ENCODE peak calls at places on chromosome 5, in ten cellular contexts. One of them, this sample, is unnamed.

GRCh38 chr5:96745844-96746531 is 61.8 kb downstream of the ERAP1 start:
- DNase-seq in RWPE1: no peak
- DNase-seq in CD8-positive, alpha-beta T cell: no peak
- DNase-seq in psoas muscle: no peak
- DNase-seq in cardiac fibroblast: no peak
- DNase-seq in hepatocyte: peak; percentile 23
- DNase-seq in glutamatergic neuron: no peak
- DNase-seq in tibial artery: no peak
- DNase-seq in CD4-positive, alpha-beta T cell: no peak
- DNase-seq in astrocyte of the spinal cord: no peak
- DNase-seq in this sample: no peak

GRCh38 chr5:105213078-105213477 is 1650.5 kb upstream of the NUDT12 start:
- DNase-seq in RWPE1: no peak
- DNase-seq in CD8-positive, alpha-beta T cell: no peak
- DNase-seq in psoas muscle: no peak
- DNase-seq in cardiac fibroblast: no peak
- DNase-seq in hepatocyte: no peak
- DNase-seq in glutamatergic neuron: no peak
- DNase-seq in tibial artery: no peak
- DNase-seq in CD4-positive, alpha-beta T cell: no peak
- DNase-seq in astrocyte of the spinal cord: no peak
- DNase-seq in this sample: no peak

GRCh38 chr5:97085126-97085786 is 57.2 kb downstream of the LIX1 start:
- DNase-seq in RWPE1: no peak
- DNase-seq in CD8-positive, alpha-beta T cell: no peak
- DNase-seq in psoas muscle: no peak
- DNase-seq in cardiac fibroblast: no peak
- DNase-seq in hepatocyte: no peak
- DNase-seq in glutamatergic neuron: no peak
- DNase-seq in tibial artery: no peak
- DNase-seq in CD4-positive, alpha-beta T cell: no peak
- DNase-seq in astrocyte of the spinal cord: no peak
- DNase-seq in this sample: no peak

GRCh38 chr5:15823413-15823812 is 323.4 kb downstream of the FBXL7 start:
- DNase-seq in RWPE1: no peak
- DNase-seq in CD8-positive, alpha-beta T cell: no peak
- DNase-seq in psoas muscle: no peak
- DNase-seq in cardiac fibroblast: no peak
- DNase-seq in hepatocyte: no peak
- DNase-seq in glutamatergic neuron: no peak
- DNase-seq in tibial artery: no peak
- DNase-seq in CD4-positive, alpha-beta T cell: no peak
- DNase-seq in astrocyte of the spinal cord: peak; percentile 45
- DNase-seq in this sample: no peak

GRCh38 chr5:143228597-143229293 is 174.7 kb downstream of the NR3C1 start:
- DNase-seq in RWPE1: no peak
- DNase-seq in CD8-positive, alpha-beta T cell: no peak
- DNase-seq in psoas muscle: no peak
- DNase-seq in cardiac fibroblast: no peak
- DNase-seq in hepatocyte: no peak
- DNase-seq in glutamatergic neuron: no peak
- DNase-seq in tibial artery: no peak
- DNase-seq in CD4-positive, alpha-beta T cell: no peak
- DNase-seq in astrocyte of the spinal cord: no peak
- DNase-seq in this sample: no peak

GRCh38 chr5:167064199-167064811 is 1227.1 kb upstream of the WWC1 start:
- DNase-seq in RWPE1: no peak
- DNase-seq in CD8-positive, alpha-beta T cell: no peak
- DNase-seq in psoas muscle: no peak
- DNase-seq in cardiac fibroblast: no peak
- DNase-seq in hepatocyte: no peak
- DNase-seq in glutamatergic neuron: no peak
- DNase-seq in tibial artery: no peak
- DNase-seq in CD4-positive, alpha-beta T cell: no peak
- DNase-seq in astrocyte of the spinal cord: no peak
- DNase-seq in this sample: no peak

GRCh38 chr5:149238540-149238939 is 33.1 kb upstream of the AFAP1L1 start:
- DNase-seq in RWPE1: no peak
- DNase-seq in CD8-positive, alpha-beta T cell: no peak
- DNase-seq in psoas muscle: no peak
- DNase-seq in cardiac fibroblast: peak; percentile 49
- DNase-seq in hepatocyte: no peak
- DNase-seq in glutamatergic neuron: no peak
- DNase-seq in tibial artery: no peak
- DNase-seq in CD4-positive, alpha-beta T cell: no peak
- DNase-seq in astrocyte of the spinal cord: no peak
- DNase-seq in this sample: no peak

GRCh38 chr5:88602584-88602983 is 280.4 kb downstream of the MEF2C start:
- DNase-seq in RWPE1: no peak
- DNase-seq in CD8-positive, alpha-beta T cell: no peak
- DNase-seq in psoas muscle: no peak
- DNase-seq in cardiac fibroblast: no peak
- DNase-seq in hepatocyte: no peak
- DNase-seq in glutamatergic neuron: no peak
- DNase-seq in tibial artery: no peak
- DNase-seq in CD4-positive, alpha-beta T cell: no peak
- DNase-seq in astrocyte of the spinal cord: no peak
- DNase-seq in this sample: peak; percentile 26

GRCh38 chr5:75710630-75711029 is 6.6 kb downstream of the POC5 start:
- DNase-seq in RWPE1: no peak
- DNase-seq in CD8-positive, alpha-beta T cell: no peak
- DNase-seq in psoas muscle: no peak
- DNase-seq in cardiac fibroblast: no peak
- DNase-seq in hepatocyte: no peak
- DNase-seq in glutamatergic neuron: no peak
- DNase-seq in tibial artery: no peak
- DNase-seq in CD4-positive, alpha-beta T cell: no peak
- DNase-seq in astrocyte of the spinal cord: no peak
- DNase-seq in this sample: no peak

GRCh38 chr5:96893342-96893741 is 17.0 kb downstream of the ERAP2 start:
- DNase-seq in RWPE1: peak; percentile 11
- DNase-seq in CD8-positive, alpha-beta T cell: no peak
- DNase-seq in psoas muscle: no peak
- DNase-seq in cardiac fibroblast: peak; percentile 80
- DNase-seq in hepatocyte: peak; percentile 23
- DNase-seq in glutamatergic neuron: no peak
- DNase-seq in tibial artery: no peak
- DNase-seq in CD4-positive, alpha-beta T cell: no peak
- DNase-seq in astrocyte of the spinal cord: peak; percentile 87
- DNase-seq in this sample: peak; percentile 23

GRCh38 chr5:94440015-94440414 is 178.4 kb downstream of the KIAA0825 start:
- DNase-seq in RWPE1: no peak
- DNase-seq in CD8-positive, alpha-beta T cell: no peak
- DNase-seq in psoas muscle: no peak
- DNase-seq in cardiac fibroblast: peak; percentile 36
- DNase-seq in hepatocyte: no peak
- DNase-seq in glutamatergic neuron: no peak
- DNase-seq in tibial artery: no peak
- DNase-seq in CD4-positive, alpha-beta T cell: no peak
- DNase-seq in astrocyte of the spinal cord: no peak
- DNase-seq in this sample: peak; percentile 44

GRCh38 chr5:36655171-36655570 is 48.8 kb downstream of the SLC1A3 start:
- DNase-seq in RWPE1: no peak
- DNase-seq in CD8-positive, alpha-beta T cell: no peak
- DNase-seq in psoas muscle: peak; percentile 23
- DNase-seq in cardiac fibroblast: no peak
- DNase-seq in hepatocyte: peak; percentile 30
- DNase-seq in glutamatergic neuron: no peak
- DNase-seq in tibial artery: no peak
- DNase-seq in CD4-positive, alpha-beta T cell: no peak
- DNase-seq in astrocyte of the spinal cord: no peak
- DNase-seq in this sample: no peak

DNA sequence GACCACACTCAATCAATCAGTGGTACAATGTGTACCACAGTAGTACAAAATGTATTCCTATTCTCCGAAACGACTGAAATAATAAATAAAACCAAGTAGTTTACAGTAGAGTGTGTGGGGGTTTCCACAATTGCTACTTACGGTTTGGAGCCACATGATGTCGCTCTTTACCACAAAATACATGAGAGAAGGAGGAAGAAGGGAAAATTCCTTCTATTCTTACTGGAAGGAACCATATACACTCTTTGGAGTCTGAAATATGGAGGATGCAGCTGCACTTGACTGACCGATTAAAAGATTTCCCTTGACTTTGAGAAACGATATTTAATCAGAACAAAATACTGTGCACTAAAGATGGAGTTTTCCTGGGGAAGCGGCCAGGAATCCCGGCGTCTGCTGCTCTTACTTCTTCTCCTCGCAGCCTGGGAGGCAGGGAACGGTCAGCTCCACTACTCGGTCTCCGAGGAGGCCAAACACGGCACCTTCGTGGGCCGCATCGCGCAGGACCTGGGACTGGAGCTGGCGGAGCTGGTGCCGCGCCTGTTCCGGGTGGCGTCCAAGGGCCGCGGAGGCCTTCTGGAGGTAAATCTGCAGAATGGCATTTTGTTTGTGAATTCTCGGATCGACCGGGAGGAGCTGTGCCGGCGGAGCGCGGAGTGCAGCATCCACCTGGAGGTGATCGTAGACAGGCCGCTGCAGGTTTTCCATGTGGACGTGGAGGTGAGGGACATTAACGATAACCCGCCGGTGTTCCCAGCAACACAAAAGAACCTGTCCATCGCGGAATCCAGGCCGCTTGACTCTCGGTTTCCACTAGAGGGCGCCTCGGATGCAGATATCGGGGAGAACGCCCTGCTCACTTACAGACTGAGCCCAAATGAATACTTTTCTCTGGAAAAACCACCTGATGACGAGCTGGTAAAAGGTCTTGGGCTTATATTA is at the start of gene PCDHA4:
- DNase-seq in RWPE1: no peak
- DNase-seq in CD8-positive, alpha-beta T cell: no peak
- DNase-seq in psoas muscle: no peak
- DNase-seq in cardiac fibroblast: peak; percentile 6
- DNase-seq in hepatocyte: peak; percentile 88
- DNase-seq in glutamatergic neuron: peak; percentile 88
- DNase-seq in tibial artery: no peak
- DNase-seq in CD4-positive, alpha-beta T cell: no peak
- DNase-seq in astrocyte of the spinal cord: no peak
- DNase-seq in this sample: no peak
- TF ChIP-seq CTCF in RWPE1: no peak
- TF ChIP-seq CTCF in CD8-positive, alpha-beta T cell: no peak
- TF ChIP-seq CTCF in psoas muscle: peak; percentile 8
- TF ChIP-seq CTCF in cardiac fibroblast: peak; percentile 37
- TF ChIP-seq CTCF in hepatocyte: peak; percentile 85
- TF ChIP-seq CTCF in glutamatergic neuron: peak; percentile 80
- TF ChIP-seq CTCF in tibial artery: peak; percentile 22
- TF ChIP-seq CTCF in CD4-positive, alpha-beta T cell: no peak
- TF ChIP-seq CTCF in astrocyte of the spinal cord: peak; percentile 36
- TF ChIP-seq CTCF in this sample: peak; percentile 53

DNA sequence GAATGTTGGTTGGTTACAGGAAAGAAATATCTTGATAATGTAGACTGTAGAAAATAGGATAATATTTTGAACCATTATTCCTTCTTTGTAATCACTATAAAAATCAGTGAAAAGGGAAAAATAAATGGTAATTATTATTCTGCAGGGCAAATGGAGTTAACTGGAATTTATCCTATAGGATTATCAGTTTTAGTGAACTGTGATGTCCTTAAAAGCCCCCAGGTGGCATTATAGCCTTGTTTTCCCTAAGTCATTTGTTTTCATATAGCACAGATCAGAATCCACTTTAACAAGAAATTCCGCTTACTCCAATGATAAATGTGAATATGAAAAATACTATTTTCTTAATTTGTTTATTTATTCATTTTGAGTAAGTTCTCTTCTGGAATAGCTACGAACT is 26.2 kb upstream of the WDR41 start:
- DNase-seq in RWPE1: peak; percentile 27
- DNase-seq in CD8-positive, alpha-beta T cell: no peak
- DNase-seq in psoas muscle: no peak
- DNase-seq in cardiac fibroblast: peak; percentile 15
- DNase-seq in hepatocyte: no peak
- DNase-seq in glutamatergic neuron: no peak
- DNase-seq in tibial artery: no peak
- DNase-seq in CD4-positive, alpha-beta T cell: no peak
- DNase-seq in astrocyte of the spinal cord: no peak
- DNase-seq in this sample: no peak
- TF ChIP-seq CTCF in RWPE1: peak; percentile 44
- TF ChIP-seq CTCF in CD8-positive, alpha-beta T cell: no peak
- TF ChIP-seq CTCF in psoas muscle: peak; percentile 24
- TF ChIP-seq CTCF in cardiac fibroblast: no peak
- TF ChIP-seq CTCF in hepatocyte: peak; percentile 31
- TF ChIP-seq CTCF in glutamatergic neuron: peak; percentile 42
- TF ChIP-seq CTCF in tibial artery: no peak
- TF ChIP-seq CTCF in CD4-positive, alpha-beta T cell: peak; percentile 31
- TF ChIP-seq CTCF in astrocyte of the spinal cord: peak; percentile 12
- TF ChIP-seq CTCF in this sample: peak; percentile 62

GRCh38 chr5:72656756-72657513 is 149.7 kb upstream of the ZNF366 start:
- DNase-seq in RWPE1: no peak
- DNase-seq in CD8-positive, alpha-beta T cell: no peak
- DNase-seq in psoas muscle: no peak
- DNase-seq in cardiac fibroblast: no peak
- DNase-seq in hepatocyte: no peak
- DNase-seq in glutamatergic neuron: no peak
- DNase-seq in tibial artery: no peak
- DNase-seq in CD4-positive, alpha-beta T cell: no peak
- DNase-seq in astrocyte of the spinal cord: no peak
- DNase-seq in this sample: no peak

GRCh38 chr5:72651779-72652178 is 144.6 kb upstream of the ZNF366 start:
- DNase-seq in RWPE1: no peak
- DNase-seq in CD8-positive, alpha-beta T cell: no peak
- DNase-seq in psoas muscle: no peak
- DNase-seq in cardiac fibroblast: no peak
- DNase-seq in hepatocyte: no peak
- DNase-seq in glutamatergic neuron: no peak
- DNase-seq in tibial artery: no peak
- DNase-seq in CD4-positive, alpha-beta T cell: no peak
- DNase-seq in astrocyte of the spinal cord: no peak
- DNase-seq in this sample: no peak

GRCh38 chr5:72656331-72656730 is 149.1 kb upstream of the ZNF366 start:
- DNase-seq in RWPE1: no peak
- DNase-seq in CD8-positive, alpha-beta T cell: no peak
- DNase-seq in psoas muscle: no peak
- DNase-seq in cardiac fibroblast: no peak
- DNase-seq in hepatocyte: no peak
- DNase-seq in glutamatergic neuron: no peak
- DNase-seq in tibial artery: no peak
- DNase-seq in CD4-positive, alpha-beta T cell: no peak
- DNase-seq in astrocyte of the spinal cord: no peak
- DNase-seq in this sample: no peak

GRCh38 chr5:72653586-72653985 is 146.4 kb upstream of the ZNF366 start:
- DNase-seq in RWPE1: no peak
- DNase-seq in CD8-positive, alpha-beta T cell: no peak
- DNase-seq in psoas muscle: no peak
- DNase-seq in cardiac fibroblast: no peak
- DNase-seq in hepatocyte: no peak
- DNase-seq in glutamatergic neuron: peak; percentile 45
- DNase-seq in tibial artery: no peak
- DNase-seq in CD4-positive, alpha-beta T cell: no peak
- DNase-seq in astrocyte of the spinal cord: no peak
- DNase-seq in this sample: no peak

GRCh38 chr5:72654231-72654630 is 147.0 kb upstream of the ZNF366 start:
- DNase-seq in RWPE1: no peak
- DNase-seq in CD8-positive, alpha-beta T cell: no peak
- DNase-seq in psoas muscle: no peak
- DNase-seq in cardiac fibroblast: no peak
- DNase-seq in hepatocyte: no peak
- DNase-seq in glutamatergic neuron: peak; percentile 75
- DNase-seq in tibial artery: no peak
- DNase-seq in CD4-positive, alpha-beta T cell: no peak
- DNase-seq in astrocyte of the spinal cord: no peak
- DNase-seq in this sample: no peak
- TF ChIP-seq CTCF in RWPE1: no peak
- TF ChIP-seq CTCF in CD8-positive, alpha-beta T cell: no peak
- TF ChIP-seq CTCF in psoas muscle: no peak
- TF ChIP-seq CTCF in cardiac fibroblast: no peak
- TF ChIP-seq CTCF in hepatocyte: no peak
- TF ChIP-seq CTCF in glutamatergic neuron: no peak
- TF ChIP-seq CTCF in tibial artery: no peak
- TF ChIP-seq CTCF in CD4-positive, alpha-beta T cell: no peak
- TF ChIP-seq CTCF in astrocyte of the spinal cord: no peak
- TF ChIP-seq CTCF in this sample: no peak

GRCh38 chr5:177496111-177497010 is 1.0 kb downstream of the PDLIM7 start:
- DNase-seq in RWPE1: peak; percentile 94
- DNase-seq in CD8-positive, alpha-beta T cell: no peak
- DNase-seq in psoas muscle: peak; percentile 87
- DNase-seq in cardiac fibroblast: peak; percentile 94
- DNase-seq in hepatocyte: peak; percentile 94
- DNase-seq in glutamatergic neuron: peak; percentile 86
- DNase-seq in tibial artery: peak; percentile 96
- DNase-seq in CD4-positive, alpha-beta T cell: no peak
- DNase-seq in astrocyte of the spinal cord: peak; percentile 97
- DNase-seq in this sample: peak; percentile 91
- TF ChIP-seq CTCF in RWPE1: peak; percentile 46
- TF ChIP-seq CTCF in CD8-positive, alpha-beta T cell: no peak
- TF ChIP-seq CTCF in psoas muscle: peak; percentile 30
- TF ChIP-seq CTCF in cardiac fibroblast: peak; percentile 42
- TF ChIP-seq CTCF in hepatocyte: peak; percentile 8
- TF ChIP-seq CTCF in glutamatergic neuron: peak; percentile 34
- TF ChIP-seq CTCF in tibial artery: peak; percentile 23
- TF ChIP-seq CTCF in CD4-positive, alpha-beta T cell: no peak
- TF ChIP-seq CTCF in astrocyte of the spinal cord: peak; percentile 51
- TF ChIP-seq CTCF in this sample: peak; percentile 42